ENCODE peak calls at places on chromosome X, in seven cellular contexts. One of them, this sample, is unnamed.

GRCh38 chrX:119745283-119745848 is 13.0 kb upstream of the SOWAHD start:
- DNase-seq in AG08395: no peak
- DNase-seq in NCI-H345: no peak
- DNase-seq in OCI-M1: peak
- DNase-seq in lung microvascular endothelial cell: no peak
- DNase-seq in heart left ventricle: no peak
- DNase-seq in activated naive CD4-positive, alpha-beta T cell treated with anti-CD3 and anti-CD28 coated beads, Interleukin-2, amount 50 U/mL, for 16 hours: no peak
- DNase-seq in this sample: no peak

GRCh38 chrX:8036914-8037313 is 109.7 kb upstream of the PNPLA4 start:
- DNase-seq in AG08395: no peak
- DNase-seq in NCI-H345: peak
- DNase-seq in OCI-M1: peak
- DNase-seq in lung microvascular endothelial cell: no peak
- DNase-seq in heart left ventricle: no peak
- DNase-seq in activated naive CD4-positive, alpha-beta T cell treated with anti-CD3 and anti-CD28 coated beads, Interleukin-2, amount 50 U/mL, for 16 hours: no peak
- DNase-seq in this sample: no peak

GRCh38 chrX:30309139-30309571 is at the start of gene NR0B1:
- DNase-seq in AG08395: no peak
- DNase-seq in NCI-H345: peak
- DNase-seq in OCI-M1: no peak
- DNase-seq in lung microvascular endothelial cell: no peak
- DNase-seq in heart left ventricle: no peak
- DNase-seq in activated naive CD4-positive, alpha-beta T cell treated with anti-CD3 and anti-CD28 coated beads, Interleukin-2, amount 50 U/mL, for 16 hours: no peak
- DNase-seq in this sample: no peak

GRCh38 chrX:3939967-3940610 is 226.6 kb upstream of the PRKX start:
- DNase-seq in AG08395: peak
- DNase-seq in NCI-H345: peak
- DNase-seq in OCI-M1: peak
- DNase-seq in lung microvascular endothelial cell: peak
- DNase-seq in heart left ventricle: no peak
- DNase-seq in activated naive CD4-positive, alpha-beta T cell treated with anti-CD3 and anti-CD28 coated beads, Interleukin-2, amount 50 U/mL, for 16 hours: no peak
- DNase-seq in this sample: peak

GRCh38 chrX:53122013-53122412 is 28.1 kb downstream of the KANTR start:
- DNase-seq in AG08395: no peak
- DNase-seq in NCI-H345: no peak
- DNase-seq in OCI-M1: no peak
- DNase-seq in lung microvascular endothelial cell: no peak
- DNase-seq in heart left ventricle: no peak
- DNase-seq in activated naive CD4-positive, alpha-beta T cell treated with anti-CD3 and anti-CD28 coated beads, Interleukin-2, amount 50 U/mL, for 16 hours: no peak
- DNase-seq in this sample: no peak

GRCh38 chrX:133297284-133297683 is 79.1 kb upstream of the TFDP3 start:
- DNase-seq in AG08395: peak
- DNase-seq in NCI-H345: no peak
- DNase-seq in OCI-M1: no peak
- DNase-seq in lung microvascular endothelial cell: no peak
- DNase-seq in heart left ventricle: no peak
- DNase-seq in activated naive CD4-positive, alpha-beta T cell treated with anti-CD3 and anti-CD28 coated beads, Interleukin-2, amount 50 U/mL, for 16 hours: no peak
- DNase-seq in this sample: no peak

GRCh38 chrX:114611018-114611619 is 27.2 kb downstream of the HTR2C start:
- DNase-seq in AG08395: peak
- DNase-seq in NCI-H345: peak
- DNase-seq in OCI-M1: peak
- DNase-seq in lung microvascular endothelial cell: peak
- DNase-seq in heart left ventricle: no peak
- DNase-seq in activated naive CD4-positive, alpha-beta T cell treated with anti-CD3 and anti-CD28 coated beads, Interleukin-2, amount 50 U/mL, for 16 hours: no peak
- DNase-seq in this sample: no peak

GRCh38 chrX:40474205-40474626 is 106.6 kb upstream of the ATP6AP2 start:
- DNase-seq in AG08395: no peak
- DNase-seq in NCI-H345: peak
- DNase-seq in OCI-M1: no peak
- DNase-seq in lung microvascular endothelial cell: no peak
- DNase-seq in heart left ventricle: peak
- DNase-seq in activated naive CD4-positive, alpha-beta T cell treated with anti-CD3 and anti-CD28 coated beads, Interleukin-2, amount 50 U/mL, for 16 hours: no peak
- DNase-seq in this sample: no peak

GRCh38 chrX:69501433-69501832 is 2.7 kb upstream of the NALF2 start:
- DNase-seq in AG08395: no peak
- DNase-seq in NCI-H345: peak
- DNase-seq in OCI-M1: no peak
- DNase-seq in lung microvascular endothelial cell: peak
- DNase-seq in heart left ventricle: peak
- DNase-seq in activated naive CD4-positive, alpha-beta T cell treated with anti-CD3 and anti-CD28 coated beads, Interleukin-2, amount 50 U/mL, for 16 hours: no peak
- DNase-seq in this sample: no peak

GRCh38 chrX:128781506-128781905 is 729.3 kb upstream of the ACTRT1 start:
- DNase-seq in AG08395: no peak
- DNase-seq in NCI-H345: no peak
- DNase-seq in OCI-M1: peak
- DNase-seq in lung microvascular endothelial cell: no peak
- DNase-seq in heart left ventricle: no peak
- DNase-seq in activated naive CD4-positive, alpha-beta T cell treated with anti-CD3 and anti-CD28 coated beads, Interleukin-2, amount 50 U/mL, for 16 hours: no peak
- DNase-seq in this sample: peak

GRCh38 chrX:77731821-77732419 is 54.1 kb downstream of the ATRX start:
- DNase-seq in AG08395: no peak
- DNase-seq in NCI-H345: no peak
- DNase-seq in OCI-M1: no peak
- DNase-seq in lung microvascular endothelial cell: no peak
- DNase-seq in heart left ventricle: no peak
- DNase-seq in activated naive CD4-positive, alpha-beta T cell treated with anti-CD3 and anti-CD28 coated beads, Interleukin-2, amount 50 U/mL, for 16 hours: no peak
- DNase-seq in this sample: no peak

GRCh38 chrX:8179653-8180052 is 8.6 kb upstream of the VCX2 start:
- DNase-seq in AG08395: no peak
- DNase-seq in NCI-H345: no peak
- DNase-seq in OCI-M1: no peak
- DNase-seq in lung microvascular endothelial cell: no peak
- DNase-seq in heart left ventricle: no peak
- DNase-seq in activated naive CD4-positive, alpha-beta T cell treated with anti-CD3 and anti-CD28 coated beads, Interleukin-2, amount 50 U/mL, for 16 hours: no peak
- DNase-seq in this sample: no peak

GRCh38 chrX:2781698-2782097 is 29.9 kb downstream of the XG start:
- DNase-seq in AG08395: no peak
- DNase-seq in NCI-H345: no peak
- DNase-seq in OCI-M1: peak
- DNase-seq in lung microvascular endothelial cell: peak
- DNase-seq in heart left ventricle: no peak
- DNase-seq in activated naive CD4-positive, alpha-beta T cell treated with anti-CD3 and anti-CD28 coated beads, Interleukin-2, amount 50 U/mL, for 16 hours: no peak
- DNase-seq in this sample: no peak

GRCh38 chrX:18210470-18210869 is 10.2 kb downstream of the BEND2 start:
- DNase-seq in AG08395: no peak
- DNase-seq in NCI-H345: peak
- DNase-seq in OCI-M1: peak
- DNase-seq in lung microvascular endothelial cell: no peak
- DNase-seq in heart left ventricle: no peak
- DNase-seq in activated naive CD4-positive, alpha-beta T cell treated with anti-CD3 and anti-CD28 coated beads, Interleukin-2, amount 50 U/mL, for 16 hours: no peak
- DNase-seq in this sample: no peak

GRCh38 chrX:51002160-51002632 is 91.7 kb downstream of the BMP15 start:
- DNase-seq in AG08395: no peak
- DNase-seq in NCI-H345: no peak
- DNase-seq in OCI-M1: no peak
- DNase-seq in lung microvascular endothelial cell: no peak
- DNase-seq in heart left ventricle: no peak
- DNase-seq in activated naive CD4-positive, alpha-beta T cell treated with anti-CD3 and anti-CD28 coated beads, Interleukin-2, amount 50 U/mL, for 16 hours: no peak
- DNase-seq in this sample: no peak

GRCh38 chrX:24371391-24371972 is 11.0 kb downstream of the SUPT20HL1 start:
- DNase-seq in AG08395: peak
- DNase-seq in NCI-H345: peak
- DNase-seq in OCI-M1: peak
- DNase-seq in lung microvascular endothelial cell: peak
- DNase-seq in heart left ventricle: peak
- DNase-seq in activated naive CD4-positive, alpha-beta T cell treated with anti-CD3 and anti-CD28 coated beads, Interleukin-2, amount 50 U/mL, for 16 hours: peak
- DNase-seq in this sample: no peak

GRCh38 chrX:30673884-30674598 is 20.8 kb downstream of the GK start:
- DNase-seq in AG08395: no peak
- DNase-seq in NCI-H345: no peak
- DNase-seq in OCI-M1: no peak
- DNase-seq in lung microvascular endothelial cell: no peak
- DNase-seq in heart left ventricle: no peak
- DNase-seq in activated naive CD4-positive, alpha-beta T cell treated with anti-CD3 and anti-CD28 coated beads, Interleukin-2, amount 50 U/mL, for 16 hours: no peak
- DNase-seq in this sample: no peak

GRCh38 chrX:48695524-48695875 is 1.0 kb upstream of the SUV39H1 start:
- DNase-seq in AG08395: no peak
- DNase-seq in NCI-H345: no peak
- DNase-seq in OCI-M1: no peak
- DNase-seq in lung microvascular endothelial cell: peak
- DNase-seq in heart left ventricle: no peak
- DNase-seq in activated naive CD4-positive, alpha-beta T cell treated with anti-CD3 and anti-CD28 coated beads, Interleukin-2, amount 50 U/mL, for 16 hours: no peak
- DNase-seq in this sample: no peak

GRCh38 chrX:46626566-46626965 is 53.0 kb downstream of the CHST7 start:
- DNase-seq in AG08395: no peak
- DNase-seq in NCI-H345: no peak
- DNase-seq in OCI-M1: peak
- DNase-seq in lung microvascular endothelial cell: peak
- DNase-seq in heart left ventricle: no peak
- DNase-seq in activated naive CD4-positive, alpha-beta T cell treated with anti-CD3 and anti-CD28 coated beads, Interleukin-2, amount 50 U/mL, for 16 hours: peak
- DNase-seq in this sample: no peak

GRCh38 chrX:115232933-115233496 is 881 bp downstream of the LRCH2 start:
- DNase-seq in AG08395: no peak
- DNase-seq in NCI-H345: no peak
- DNase-seq in OCI-M1: no peak
- DNase-seq in lung microvascular endothelial cell: no peak
- DNase-seq in heart left ventricle: no peak
- DNase-seq in activated naive CD4-positive, alpha-beta T cell treated with anti-CD3 and anti-CD28 coated beads, Interleukin-2, amount 50 U/mL, for 16 hours: no peak
- DNase-seq in this sample: no peak

GRCh38 chrX:1249101-1249887 is 19.3 kb upstream of the CSF2RA start:
- DNase-seq in AG08395: no peak
- DNase-seq in NCI-H345: no peak
- DNase-seq in OCI-M1: no peak
- DNase-seq in lung microvascular endothelial cell: peak
- DNase-seq in heart left ventricle: peak
- DNase-seq in activated naive CD4-positive, alpha-beta T cell treated with anti-CD3 and anti-CD28 coated beads, Interleukin-2, amount 50 U/mL, for 16 hours: peak
- DNase-seq in this sample: no peak

This sample was measured in NCI-H2029.